ENCODE peak calls at places on chromosomes 5 and 9, in five cellular contexts. One of them, this sample, is unnamed.

GRCh38 chr5:149153193-149153750 is 12.0 kb downstream of the ABLIM3 start:
- DNase-seq in GM12878: no peak
- DNase-seq in endothelial cell of umbilical vein: no peak
- DNase-seq in HepG2: no peak
- DNase-seq in A549: no peak
- DNase-seq in this sample: no peak

GRCh38 chr5:146872191-146872590 is 6.4 kb downstream of the PPP2R2B start:
- DNase-seq in HepG2: no peak
- DNase-seq in endothelial cell of umbilical vein: no peak
- DNase-seq in GM12878: no peak
- DNase-seq in A549: no peak
- DNase-seq in this sample: no peak

GRCh38 chr5:173789031-173789920 is 98.9 kb upstream of the CPEB4 start:
- DNase-seq in A549: no peak
- DNase-seq in GM12878: no peak
- DNase-seq in HepG2: peak
- DNase-seq in endothelial cell of umbilical vein: no peak
- DNase-seq in this sample: peak

GRCh38 chr5:120958877-120959485 is 494.9 kb downstream of the PRR16 start:
- DNase-seq in endothelial cell of umbilical vein: no peak
- DNase-seq in A549: no peak
- DNase-seq in HepG2: no peak
- DNase-seq in GM12878: no peak
- DNase-seq in this sample: no peak

GRCh38 chr5:1948663-1949191 is 66.0 kb upstream of the IRX4 start:
- DNase-seq in GM12878: no peak
- DNase-seq in endothelial cell of umbilical vein: no peak
- DNase-seq in A549: no peak
- DNase-seq in HepG2: no peak
- DNase-seq in this sample: no peak

GRCh38 chr9:112771359-112772214 is 21.0 kb downstream of the SNX30 start:
- DNase-seq in A549: no peak
- DNase-seq in endothelial cell of umbilical vein: no peak
- DNase-seq in HepG2: no peak
- DNase-seq in GM12878: no peak
- DNase-seq in this sample: peak

GRCh38 chr9:87699835-87700234 is 26.1 kb upstream of the CTSL start:
- DNase-seq in HepG2: no peak
- DNase-seq in A549: no peak
- DNase-seq in endothelial cell of umbilical vein: no peak
- DNase-seq in GM12878: no peak
- DNase-seq in this sample: no peak

GRCh38 chr5:150285114-150285513 is 4.5 kb downstream of the CAMK2A start:
- DNase-seq in GM12878: no peak
- DNase-seq in HepG2: no peak
- DNase-seq in endothelial cell of umbilical vein: no peak
- DNase-seq in A549: no peak
- DNase-seq in this sample: no peak

GRCh38 chr9:34158362-34158869 is 20.4 kb upstream of the UBAP1 start:
- DNase-seq in GM12878: no peak
- DNase-seq in HepG2: peak
- DNase-seq in endothelial cell of umbilical vein: no peak
- DNase-seq in A549: peak
- DNase-seq in this sample: peak
- TF ChIP-seq MYC in GM12878: no peak
- TF ChIP-seq MYC in HepG2: no peak
- TF ChIP-seq MYC in endothelial cell of umbilical vein: no peak
- TF ChIP-seq MYC in A549: no peak
- TF ChIP-seq MYC in this sample: no peak

DNA sequence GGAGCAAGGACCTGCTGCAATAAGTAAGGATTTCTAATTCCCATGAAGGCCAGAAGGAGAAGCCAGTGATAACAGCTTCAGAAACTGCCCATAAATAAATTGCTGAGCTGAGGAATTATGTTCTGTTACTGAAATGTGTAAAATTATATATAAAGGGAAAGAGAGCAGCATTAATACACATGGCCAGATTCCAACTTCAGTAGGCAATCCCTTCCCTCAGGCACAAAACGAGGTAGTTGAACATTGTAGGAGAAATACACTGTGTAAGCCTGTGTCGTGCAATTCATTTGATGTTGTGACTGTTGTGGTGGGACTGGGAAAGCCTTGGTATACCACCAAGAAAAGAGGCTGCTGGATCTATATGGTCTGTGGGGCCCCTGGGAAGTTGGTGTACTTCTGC is 192.9 kb downstream of the WDR70 start:
- DNase-seq in GM12878: no peak
- DNase-seq in endothelial cell of umbilical vein: no peak
- DNase-seq in A549: no peak
- DNase-seq in HepG2: no peak
- DNase-seq in this sample: no peak
- TF ChIP-seq MAX in GM12878: no peak
- TF ChIP-seq MAX in endothelial cell of umbilical vein: no peak
- TF ChIP-seq MAX in A549: no peak
- TF ChIP-seq MAX in HepG2: no peak
- TF ChIP-seq MAX in this sample: no peak

DNA sequence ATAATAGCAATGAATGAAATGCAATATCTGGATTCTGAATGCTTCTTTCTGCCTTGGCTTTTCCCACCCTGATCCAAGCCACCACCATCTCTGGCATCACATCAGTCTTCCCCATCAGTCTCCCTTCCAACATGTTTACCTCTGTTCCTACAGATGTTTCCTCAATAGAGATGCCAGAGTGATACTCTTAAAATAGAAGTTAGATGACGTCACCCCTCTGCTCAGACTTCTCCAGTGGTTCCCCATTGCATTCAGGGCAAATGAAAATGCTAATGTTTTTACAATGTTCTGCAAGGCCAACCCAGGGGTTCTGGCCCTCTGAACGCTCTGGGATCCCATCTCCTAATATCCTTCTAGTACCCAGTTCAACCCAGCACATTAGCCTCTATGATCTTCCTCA is 305.8 kb downstream of the TRIM32 start:
- DNase-seq in HepG2: no peak
- DNase-seq in A549: no peak
- DNase-seq in GM12878: no peak
- DNase-seq in endothelial cell of umbilical vein: no peak
- DNase-seq in this sample: no peak
- TF ChIP-seq MYC in HepG2: no peak
- TF ChIP-seq MYC in A549: no peak
- TF ChIP-seq MYC in GM12878: no peak
- TF ChIP-seq MYC in endothelial cell of umbilical vein: no peak
- TF ChIP-seq MYC in this sample: no peak

DNA sequence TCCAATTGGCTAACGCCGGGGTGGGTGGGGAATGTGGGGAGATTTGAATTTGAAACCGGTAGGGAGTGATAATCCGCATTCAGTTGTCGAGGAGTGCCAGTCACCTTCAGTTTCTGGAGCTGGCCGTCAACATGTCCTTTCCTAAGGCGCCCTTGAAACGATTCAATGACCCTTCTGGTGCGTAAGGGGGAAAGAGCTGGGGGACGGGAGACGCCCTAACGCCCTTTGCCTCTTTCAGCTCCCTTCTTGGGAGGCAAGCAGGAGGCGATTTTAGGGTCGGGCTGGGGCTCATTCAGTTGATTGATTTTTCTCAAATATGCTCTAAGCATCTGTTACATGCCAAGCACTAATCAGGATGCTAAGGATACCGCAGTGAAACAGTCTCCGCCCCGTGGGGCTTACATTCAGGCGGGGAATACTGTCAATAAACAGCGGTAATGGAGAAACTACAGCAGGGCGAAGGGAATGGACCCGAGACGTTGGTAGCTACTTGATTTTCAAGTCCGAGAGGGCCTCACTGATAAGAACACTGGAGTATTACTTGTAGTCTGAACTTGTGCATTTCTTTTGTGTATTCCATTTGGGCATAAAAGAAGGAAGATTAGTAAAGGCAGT is at the start of gene HMMR:
- DNase-seq in A549: no peak
- DNase-seq in GM12878: no peak
- DNase-seq in endothelial cell of umbilical vein: no peak
- DNase-seq in HepG2: peak
- DNase-seq in this sample: no peak
- TF ChIP-seq MAX in A549: no peak
- TF ChIP-seq MAX in GM12878: no peak
- TF ChIP-seq MAX in endothelial cell of umbilical vein: no peak
- TF ChIP-seq MAX in HepG2: no peak
- TF ChIP-seq MAX in this sample: no peak

GRCh38 chr5:95941756-95942155 is 19.9 kb downstream of the ELL2 start:
- DNase-seq in GM12878: no peak
- DNase-seq in A549: no peak
- DNase-seq in HepG2: no peak
- DNase-seq in endothelial cell of umbilical vein: no peak
- DNase-seq in this sample: no peak
- TF ChIP-seq MYC in GM12878: no peak
- TF ChIP-seq MYC in A549: no peak
- TF ChIP-seq MYC in HepG2: no peak
- TF ChIP-seq MYC in endothelial cell of umbilical vein: no peak
- TF ChIP-seq MYC in this sample: no peak

GRCh38 chr9:135924628-135925338 is 17.4 kb upstream of the CAMSAP1 start:
- DNase-seq in A549: no peak
- DNase-seq in endothelial cell of umbilical vein: no peak
- DNase-seq in GM12878: no peak
- DNase-seq in HepG2: peak
- DNase-seq in this sample: no peak

GRCh38 chr9:135925496-135926133 is 18.3 kb upstream of the CAMSAP1 start:
- DNase-seq in HepG2: no peak
- DNase-seq in endothelial cell of umbilical vein: no peak
- DNase-seq in GM12878: no peak
- DNase-seq in A549: no peak
- DNase-seq in this sample: no peak

GRCh38 chr9:135927195-135928013 is 20.1 kb upstream of the CAMSAP1 start:
- DNase-seq in endothelial cell of umbilical vein: no peak
- DNase-seq in HepG2: no peak
- DNase-seq in A549: no peak
- DNase-seq in GM12878: no peak
- DNase-seq in this sample: no peak

GRCh38 chr9:135928074-135928730 is 20.9 kb upstream of the CAMSAP1 start:
- DNase-seq in endothelial cell of umbilical vein: no peak
- DNase-seq in GM12878: no peak
- DNase-seq in HepG2: no peak
- DNase-seq in A549: no peak
- DNase-seq in this sample: no peak

DNA sequence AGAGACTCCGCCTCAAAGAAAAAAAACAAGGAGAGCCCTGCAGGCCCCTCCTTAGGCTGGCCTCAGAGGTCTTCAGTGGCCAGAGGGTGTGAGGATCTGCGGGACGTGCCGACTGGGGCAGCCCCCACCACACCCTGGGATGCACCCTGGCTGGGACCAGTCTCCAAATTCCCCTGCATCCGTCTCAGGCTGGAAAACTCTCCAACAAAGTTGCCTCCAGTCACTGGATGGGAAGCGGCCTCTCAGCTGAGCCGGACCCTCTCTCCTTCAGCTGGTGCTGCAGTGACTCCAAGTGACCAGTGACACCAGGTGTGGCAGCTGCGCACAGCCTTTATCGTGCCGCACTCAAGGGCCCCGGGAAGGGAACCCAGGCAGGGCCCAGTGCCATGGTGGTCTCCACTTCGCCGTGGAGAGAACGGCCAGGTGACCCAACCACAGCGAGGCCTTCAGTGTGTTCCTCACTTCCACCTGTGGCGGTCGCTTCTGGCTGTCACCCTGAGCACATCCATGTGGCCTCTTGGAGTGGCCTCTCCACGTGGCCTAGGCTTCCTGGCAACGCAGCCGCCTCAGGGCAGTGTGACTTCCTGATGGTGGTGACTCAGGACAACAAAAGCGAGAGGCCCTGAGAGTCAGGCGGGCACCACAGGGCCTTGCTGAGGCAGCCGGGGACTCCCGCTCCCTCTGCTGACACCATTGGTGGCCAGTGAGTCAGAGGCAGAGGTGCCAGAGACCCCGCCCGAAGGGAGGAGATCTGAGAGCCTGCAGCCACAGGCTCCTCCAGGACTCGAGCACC is 19.3 kb upstream of the CAMSAP1 start:
- DNase-seq in A549: peak
- DNase-seq in endothelial cell of umbilical vein: peak
- DNase-seq in HepG2: no peak
- DNase-seq in GM12878: no peak
- DNase-seq in this sample: peak
- TF ChIP-seq MAX in A549: peak
- TF ChIP-seq MAX in endothelial cell of umbilical vein: peak
- TF ChIP-seq MAX in HepG2: no peak
- TF ChIP-seq MAX in GM12878: no peak
- TF ChIP-seq MAX in this sample: peak